ENCODE peak calls at places on chromosomes 7 and 10, in eight cellular contexts. X is astrocyte, D is K562, Y is PC-3, N is H9, G is IMR-90, V is SK-N-SH, P is neural progenitor cell. Q is an unnamed sample.

GRCh38 chr7:32142649-32143048 is 72.4 kb upstream of the PDE1C start:
- DNase-seq in X (peak), D (no peak), Y (peak), N (no peak), G (peak), V (no peak), P (no peak), Q (no peak)

GRCh38 chr10:30591249-30591670 is 38.3 kb downstream of the LYZL2 start:
- DNase-seq in X (peak), D (peak), Y (peak), N (peak), G (peak), V (peak), P (peak), Q (peak)

GRCh38 chr10:3526721-3527120 is 258.3 kb downstream of the KLF6 start:
- DNase-seq in X (peak), D (no peak), Y (no peak), N (no peak), G (peak), V (no peak), P (no peak), Q (no peak)

GRCh38 chr7:135247746-135248471 is 14.3 kb downstream of the STRA8 start:
- DNase-seq in X (no peak), D (no peak), Y (no peak), N (peak), G (no peak), V (no peak), P (no peak), Q (no peak)

GRCh38 chr7:70838292-70838907 is 293.5 kb upstream of the GALNT17 start:
- DNase-seq in X (no peak), D (no peak), Y (no peak), N (peak), G (no peak), V (no peak), P (no peak), Q (no peak)

GRCh38 chr10:1411956-1412355 is 325.4 kb downstream of the ADARB2 start:
- DNase-seq in X (no peak), D (no peak), Y (no peak), N (no peak), G (no peak), V (no peak), P (no peak), Q (peak)

GRCh38 chr7:36181668-36182067 is 28.6 kb downstream of the EEPD1 start:
- DNase-seq in X (no peak), D (no peak), Y (no peak), N (no peak), G (no peak), V (no peak), P (no peak), Q (no peak)

GRCh38 chr10:118850418-118851061 is 95.8 kb upstream of the CACUL1 start:
- DNase-seq in X (no peak), D (peak), Y (peak), N (peak), G (peak), V (peak), P (peak), Q (peak)

GRCh38 chr7:80711521-80711920 is 73.1 kb downstream of the CD36 start:
- DNase-seq in X (peak), D (no peak), Y (peak), N (no peak), G (peak), V (no peak), P (no peak), Q (no peak)

GRCh38 chr7:75993689-75994387 is 557 bp downstream of the TMEM120A start:
- DNase-seq in X (peak), D (peak), Y (peak), N (peak), G (peak), V (peak), P (peak), Q (no peak)

GRCh38 chr7:134737561-134738353 is 41.7 kb upstream of the CALD1 start:
- DNase-seq in X (peak), D (no peak), Y (no peak), N (no peak), G (peak), V (no peak), P (no peak), Q (no peak)

GRCh38 chr7:96183163-96183562 is 138.7 kb downstream of the SLC25A13 start:
- DNase-seq in X (no peak), D (no peak), Y (no peak), N (no peak), G (no peak), V (no peak), P (no peak), Q (no peak)

GRCh38 chr7:116271980-116272886 is 61.9 kb downstream of the TES start:
- DNase-seq in X (peak), D (no peak), Y (peak), N (no peak), G (peak), V (peak), P (no peak), Q (no peak)

GRCh38 chr7:98785929-98786571 is 83.8 kb downstream of the TMEM130 start:
- DNase-seq in X (peak), D (no peak), Y (no peak), N (no peak), G (no peak), V (no peak), P (no peak), Q (no peak)

GRCh38 chr7:34153680-34154270 is 248.4 kb downstream of the BMPER start:
- DNase-seq in X (no peak), D (no peak), Y (no peak), N (no peak), G (peak), V (no peak), P (no peak), Q (no peak)

GRCh38 chr7:151877911-151878835 is 1.3 kb upstream of the PRKAG2 start:
- DNase-seq in X (no peak), D (no peak), Y (no peak), N (no peak), G (no peak), V (peak), P (peak), Q (no peak)

GRCh38 chr10:47340613-47341170 is 7.5 kb upstream of the RBP3 start:
- DNase-seq in X (no peak), D (peak), Y (peak), N (peak), G (peak), V (peak), P (peak), Q (peak)

GRCh38 chr10:87925570-87925969 is 62.1 kb downstream of the PTEN start:
- DNase-seq in X (peak), D (no peak), Y (no peak), N (no peak), G (no peak), V (no peak), P (no peak), Q (no peak)

GRCh38 chr7:47326808-47327207 is 255.1 kb downstream of the TNS3 start:
- DNase-seq in X (peak), D (no peak), Y (no peak), N (no peak), G (peak), V (peak), P (peak), Q (no peak)

GRCh38 chr7:143458263-143458662 is 15.0 kb downstream of the TAS2R60 start:
- DNase-seq in X (peak), D (no peak), Y (no peak), N (no peak), G (peak), V (no peak), P (no peak), Q (no peak)

GRCh38 chr10:32952541-32953276 is 5.3 kb downstream of the ITGB1 start:
- DNase-seq in X (no peak), D (no peak), Y (no peak), N (no peak), G (no peak), V (no peak), P (no peak), Q (no peak)

GRCh38 chr10:70575486-70575873 is 27.1 kb downstream of the PRF1 start:
- DNase-seq in X (peak), D (no peak), Y (no peak), N (no peak), G (no peak), V (no peak), P (no peak), Q (no peak)

GRCh38 chr7:44638611-44639557 is 32.5 kb downstream of the OGDH start:
- DNase-seq in X (peak), D (peak), Y (peak), N (peak), G (peak), V (peak), P (no peak), Q (peak)

GRCh38 chr7:107934991-107935770 is 44.2 kb downstream of the DLD start:
- DNase-seq in X (peak), D (no peak), Y (peak), N (no peak), G (peak), V (no peak), P (no peak), Q (no peak)

GRCh38 chr10:108911814-108912541 is 1011.3 kb downstream of the XPNPEP1 start:
- DNase-seq in X (peak), D (no peak), Y (peak), N (peak), G (peak), V (peak), P (peak), Q (no peak)

GRCh38 chr7:44980393-44981034 is 1.7 kb upstream of the MYO1G start:
- DNase-seq in X (peak), D (no peak), Y (no peak), N (no peak), G (peak), V (no peak), P (no peak), Q (peak)

GRCh38 chr7:94395141-94396041 is 696 bp downstream of the COL1A2 start:
- DNase-seq in X (peak), D (peak), Y (peak), N (peak), G (peak), V (peak), P (peak), Q (peak)

GRCh38 chr10:43039629-43040481 is 37.0 kb upstream of the RET start:
- DNase-seq in X (no peak), D (no peak), Y (no peak), N (peak), G (no peak), V (peak), P (no peak), Q (peak)
- H3K4me2 ChIP-seq in X (no peak), D (no peak), Y (no peak), N (no peak), G (no peak), V (no peak), P (no peak), Q (no peak)

DNA sequence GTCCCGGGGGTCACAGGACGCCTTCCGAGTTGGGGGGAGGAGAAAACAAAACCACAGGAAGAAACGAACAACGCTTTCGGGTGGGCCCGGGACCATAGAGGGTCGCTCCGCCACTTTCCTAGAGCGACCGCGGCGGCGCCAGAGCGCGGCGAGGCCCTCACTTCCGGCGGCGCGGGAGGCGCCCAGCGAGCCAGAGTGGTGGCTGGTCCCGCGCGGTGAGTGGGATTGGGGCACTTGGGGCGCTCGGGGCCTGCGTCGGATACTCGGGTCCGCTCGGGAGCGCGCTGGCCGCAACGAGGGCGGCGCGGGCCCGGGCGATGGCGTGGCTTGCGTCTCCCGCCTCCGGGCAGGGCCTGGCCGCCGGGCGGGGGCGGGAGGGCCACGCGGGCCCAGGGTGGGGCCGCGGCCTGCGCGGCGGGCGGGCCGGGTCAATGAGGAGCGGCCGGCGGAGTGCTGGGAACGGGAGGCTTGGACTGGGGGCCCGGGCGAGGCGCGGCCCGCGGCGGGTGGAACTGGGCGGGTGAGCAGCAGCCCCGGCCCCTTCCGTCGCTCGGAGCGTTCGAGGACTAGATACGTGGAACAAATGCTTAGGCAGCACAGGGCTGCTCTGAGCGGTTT is at the start of gene ZNF22:
- DNase-seq in X (peak), D (peak), Y (peak), N (peak), G (peak), V (peak), P (peak), Q (peak)
- H3K9ac ChIP-seq in X (peak), D (peak), Y (peak), N (peak), G (peak), V (peak), P (no peak), Q (peak)

DNA sequence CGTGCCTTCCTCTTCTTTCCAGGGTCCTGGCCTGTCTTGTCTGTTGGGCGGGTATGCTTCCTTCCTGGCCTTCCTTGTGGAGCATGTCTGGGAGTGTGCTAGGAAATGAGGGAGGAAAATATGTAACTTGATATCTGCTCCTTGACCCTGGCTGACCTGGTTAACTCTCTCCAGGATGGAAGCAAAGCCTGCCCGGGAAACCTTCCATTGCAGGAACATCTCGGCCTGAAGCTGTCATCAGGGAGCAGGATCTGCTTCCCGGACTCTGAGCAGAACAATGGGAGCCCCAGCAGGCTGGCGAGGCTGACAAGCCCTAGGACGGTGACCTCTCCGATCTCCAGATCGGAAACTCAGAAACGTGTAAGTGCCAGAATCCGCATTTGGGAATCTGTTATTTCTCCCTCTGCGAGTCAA is 340.3 kb downstream of the FRMD4A start:
- DNase-seq in X (no peak), D (no peak), Y (no peak), N (no peak), G (peak), V (no peak), P (peak), Q (no peak)
- H3K4me2 ChIP-seq in X (peak), D (no peak), Y (no peak), N (no peak), G (peak), V (peak), P (peak), Q (no peak)

GRCh38 chr7:102075126-102075525 is 211.5 kb upstream of the SH2B2 start:
- DNase-seq in X (no peak), D (no peak), Y (no peak), N (no peak), G (no peak), V (no peak), P (no peak), Q (no peak)
- H3K9ac ChIP-seq in X (no peak), D (no peak), Y (no peak), N (no peak), G (no peak), V (no peak), P (no peak), Q (no peak)

GRCh38 chr10:97518601-97519043 is 19.9 kb downstream of the UBTD1 start:
- DNase-seq in X (no peak), D (no peak), Y (no peak), N (no peak), G (peak), V (no peak), P (no peak), Q (no peak)

GRCh38 chr10:97517778-97518561 is 19.2 kb downstream of the UBTD1 start:
- DNase-seq in X (no peak), D (no peak), Y (peak), N (peak), G (no peak), V (peak), P (no peak), Q (no peak)

GRCh38 chr10:97520978-97521761 is 22.4 kb downstream of the UBTD1 start:
- DNase-seq in X (no peak), D (no peak), Y (no peak), N (peak), G (no peak), V (no peak), P (no peak), Q (no peak)

GRCh38 chr10:97520520-97520919 is 21.8 kb downstream of the UBTD1 start:
- DNase-seq in X (no peak), D (no peak), Y (no peak), N (no peak), G (no peak), V (no peak), P (no peak), Q (no peak)

DNA sequence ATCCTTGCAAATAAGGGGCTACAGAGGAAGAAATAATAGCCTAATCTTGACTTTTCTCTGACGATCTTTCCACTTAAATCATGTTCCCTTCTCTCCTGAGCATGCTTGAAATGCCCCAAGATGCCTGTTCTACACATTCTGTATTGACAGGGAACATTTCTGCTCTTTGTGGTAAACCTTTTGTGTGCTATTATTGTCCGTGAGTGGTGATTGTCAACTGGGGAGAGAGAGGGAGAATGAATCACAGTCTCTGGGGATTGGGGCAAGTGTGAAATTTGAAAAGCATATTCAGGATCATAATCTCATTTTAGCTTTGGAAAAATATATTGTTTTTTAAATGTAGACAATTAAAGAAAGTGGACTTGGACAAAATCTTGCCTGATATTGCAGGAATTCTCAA is 20.6 kb downstream of the UBTD1 start:
- DNase-seq in X (no peak), D (no peak), Y (no peak), N (no peak), G (no peak), V (no peak), P (no peak), Q (no peak)
- H3K4me2 ChIP-seq in X (no peak), D (no peak), Y (no peak), N (no peak), G (no peak), V (no peak), P (no peak), Q (no peak)

Q was measured in DND-41.